ENCODE peak calls at places on chromosomes 3 and 15, in ten cellular contexts. E is H9, Q is DND-41, C is lower lobe of right lung, M is heart left ventricle, I is fibroblast of lung, R is glutamatergic neuron, T is HFFc6, A is MM.1S, D is spleen. O is an unnamed sample.

GRCh38 chr3:147030274-147030673 is 376.1 kb downstream of the ZIC4 start:
- DNase-seq in E (no peak), M (no peak), T (no peak), R (no peak), D (no peak), A (no peak), C (no peak), Q (no peak), I (no peak), O (no peak)

GRCh38 chr3:30644615-30645014 is 38.2 kb downstream of the TGFBR2 start:
- DNase-seq in I (peak; percentile 72), E (no peak), Q (peak; percentile 66), A (peak; percentile 48), M (peak; percentile 63), T (peak; percentile 36), D (no peak), C (no peak), R (no peak), O (peak; percentile 21)

GRCh38 chr3:36707623-36708409 is 56.5 kb downstream of the DCLK3 start:
- DNase-seq in E (no peak), T (peak; percentile 88), I (peak; percentile 47), A (peak; percentile 16), D (no peak), Q (no peak), M (no peak), R (no peak), C (no peak), O (no peak)

GRCh38 chr15:47358876-47359275 is 358.4 kb upstream of the SEMA6D start:
- DNase-seq in Q (no peak), A (no peak), I (no peak), D (no peak), R (no peak), E (no peak), T (no peak), C (no peak), M (no peak), O (no peak)

GRCh38 chr3:148319161-148319915 is 378.4 kb upstream of the AGTR1 start:
- DNase-seq in R (no peak), D (no peak), E (no peak), M (no peak), A (peak; percentile 86), T (peak; percentile 70), Q (no peak), I (peak; percentile 92), C (no peak), O (peak; percentile 16)

GRCh38 chr3:170417090-170417489 is 1.6 kb upstream of the CLDN11 start:
- DNase-seq in T (no peak), C (no peak), Q (no peak), A (no peak), D (no peak), R (no peak), M (no peak), I (no peak), E (no peak), O (no peak)

GRCh38 chr3:42349765-42350594 is 60.4 kb downstream of the LYZL4 start:
- DNase-seq in D (no peak), R (no peak), C (no peak), T (no peak), A (no peak), I (no peak), M (no peak), E (no peak), Q (no peak), O (no peak)

GRCh38 chr3:65746848-65747247 is 291.9 kb downstream of the MAGI1 start:
- DNase-seq in I (no peak), R (no peak), D (no peak), E (no peak), M (no peak), A (no peak), T (no peak), Q (no peak), C (no peak), O (no peak)

GRCh38 chr3:61572879-61573278 is 11.5 kb downstream of the PTPRG start:
- DNase-seq in R (no peak), D (no peak), A (no peak), Q (no peak), T (no peak), E (no peak), M (no peak), C (no peak), I (no peak), O (no peak)

GRCh38 chr3:101725192-101725889 is 927 bp downstream of the CEP97 start:
- DNase-seq in A (peak; percentile 44), Q (peak; percentile 47), C (peak; percentile 64), M (peak; percentile 18), I (peak; percentile 18), R (peak; percentile 32), T (no peak), D (peak; percentile 90), E (peak; percentile 37), O (peak; percentile 26)

GRCh38 chr3:47057212-47057671 is 77.8 kb downstream of the NBEAL2 start:
- DNase-seq in R (no peak), Q (no peak), M (no peak), D (no peak), T (no peak), A (no peak), I (no peak), E (no peak), C (no peak), O (no peak)

GRCh38 chr15:35646790-35647189 is 100.8 kb upstream of the DPH6 start:
- DNase-seq in I (no peak), T (no peak), Q (no peak), A (no peak), M (no peak), R (no peak), E (no peak), D (no peak), C (no peak), O (no peak)

GRCh38 chr3:129690406-129690805 is 83.9 kb upstream of the PLXND1 start:
- DNase-seq in E (peak; percentile 60), D (no peak), T (peak; percentile 48), M (peak; percentile 24), A (peak; percentile 59), R (no peak), I (peak; percentile 79), Q (peak; percentile 49), C (no peak), O (peak; percentile 60)

GRCh38 chr15:79680721-79681120 is 216.1 kb downstream of the MTHFS start:
- DNase-seq in E (no peak), R (no peak), A (no peak), I (peak; percentile 20), D (no peak), Q (no peak), C (no peak), T (peak; percentile 68), M (no peak), O (peak; percentile 54)

GRCh38 chr15:72483279-72483678 is 9.1 kb downstream of the ARIH1 start:
- DNase-seq in A (no peak), M (no peak), R (no peak), T (no peak), C (no peak), I (no peak), D (no peak), E (no peak), Q (no peak), O (no peak)

GRCh38 chr3:123802007-123802630 is 82.0 kb downstream of the MYLK start:
- DNase-seq in R (no peak), D (no peak), A (no peak), M (no peak), C (no peak), T (no peak), Q (no peak), I (no peak), E (no peak), O (no peak)

GRCh38 chr15:56295433-56295832 is 51.8 kb upstream of the RFX7 start:
- DNase-seq in T (no peak), I (no peak), E (no peak), Q (no peak), A (no peak), M (no peak), R (no peak), C (no peak), D (no peak), O (no peak)

GRCh38 chr3:110164632-110165240 is 827.4 kb upstream of the DPPA4 start:
- DNase-seq in A (no peak), D (no peak), C (no peak), I (no peak), R (no peak), Q (no peak), E (no peak), T (no peak), M (no peak), O (no peak)

GRCh38 chr15:40894689-40895308 is 549 bp downstream of the VPS18 start:
- DNase-seq in E (peak; percentile 81), C (peak; percentile 71), D (peak; percentile 93), A (peak; percentile 76), R (peak; percentile 65), Q (peak; percentile 57), I (peak; percentile 68), M (no peak), T (peak; percentile 81), O (peak; percentile 70)

GRCh38 chr15:62253294-62253693 is 88.2 kb upstream of the C2CD4B start:
- DNase-seq in C (no peak), R (no peak), M (no peak), A (no peak), Q (no peak), T (no peak), I (no peak), D (no peak), E (peak; percentile 47), O (no peak)
- TF ChIP-seq CTCF in C (no peak), R (no peak), M (no peak), A (no peak), Q (no peak), T (no peak), I (no peak), D (no peak), E (peak; percentile 27), O (no peak)

GRCh38 chr3:184748219-184749135 is 36.6 kb upstream of the MAGEF1 start:
- DNase-seq in T (no peak), I (peak; percentile 72), Q (no peak), E (peak; percentile 62), M (no peak), A (peak; percentile 21), R (no peak), C (no peak), D (peak; percentile 31), O (peak; percentile 49)
- TF ChIP-seq CTCF in T (peak; percentile 47), I (peak; percentile 29), Q (peak; percentile 31), E (peak; percentile 72), M (no peak), A (peak; percentile 39), R (peak; percentile 21), C (no peak), D (no peak), O (no peak)

DNA sequence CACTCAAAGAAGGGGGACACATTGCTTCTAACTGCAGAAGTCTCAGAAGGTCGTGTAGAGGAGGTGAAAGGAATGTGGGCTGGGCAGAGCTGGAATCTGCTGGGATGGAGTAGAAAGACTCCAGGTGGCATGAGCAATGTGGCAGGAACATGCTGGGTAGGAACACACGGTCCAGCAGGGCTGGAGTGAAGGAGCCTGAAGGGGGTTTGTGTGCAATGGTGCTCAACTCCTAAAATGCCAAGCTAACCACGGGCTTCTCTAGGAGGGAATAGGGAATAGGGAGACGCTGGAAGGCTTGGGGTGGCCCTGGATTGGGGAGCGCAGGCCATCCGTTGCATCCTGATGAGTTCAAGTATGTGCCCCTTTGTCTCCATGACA is 253.8 kb downstream of the FAM43A start:
- DNase-seq in D (no peak), R (no peak), A (no peak), M (no peak), E (no peak), C (no peak), T (no peak), I (no peak), Q (no peak), O (no peak)
- TF ChIP-seq CTCF in D (no peak), R (no peak), A (no peak), M (no peak), E (no peak), C (no peak), T (no peak), I (no peak), Q (no peak), O (no peak)

GRCh38 chr3:187019542-187020072 is 89.3 kb downstream of the ST6GAL1 start:
- DNase-seq in M (no peak), E (no peak), C (no peak), R (no peak), Q (no peak), A (no peak), I (no peak), D (no peak), T (no peak), O (no peak)
- TF ChIP-seq CTCF in M (no peak), E (peak; percentile 48), C (no peak), R (no peak), Q (peak; percentile 15), A (no peak), I (no peak), D (no peak), T (no peak), O (no peak)